ENCODE peak calls at places on chromosome 4, in nine cellular contexts. H is endothelial cell of umbilical vein, E is MM.1S, J is astrocyte, S is IMR-90, V is PC-3, O is GM23338, K is HCT116, X is SK-N-SH. G is an unnamed sample.

GRCh38 chr4:2051086-2051485 is 8.0 kb upstream of the NAT8L start:
- DNase-seq in H (no peak), E (no peak), J (no peak), S (no peak), V (no peak), O (no peak), K (no peak), X (no peak), G (no peak)

GRCh38 chr4:101345271-101345595 is 2.1 kb downstream of the PPP3CA start:
- DNase-seq in H (peak; percentile 47), E (no peak), J (no peak), S (peak; percentile 24), V (no peak), O (no peak), K (no peak), X (peak; percentile 30), G (no peak)

GRCh38 chr4:168835880-168836454 is 174.1 kb downstream of the CBR4 start:
- DNase-seq in H (no peak), E (no peak), J (no peak), S (no peak), V (no peak), O (no peak), K (no peak), X (no peak), G (no peak)

GRCh38 chr4:88518911-88519310 is 4.7 kb downstream of the PYURF start:
- DNase-seq in H (no peak), E (no peak), J (no peak), S (no peak), V (no peak), O (no peak), K (no peak), X (no peak), G (no peak)

GRCh38 chr4:147378780-147379179 is 102.1 kb upstream of the EDNRA start:
- DNase-seq in H (no peak), E (no peak), J (no peak), S (no peak), V (peak; percentile 66), O (peak; percentile 78), K (peak; percentile 63), X (no peak), G (no peak)

GRCh38 chr4:150867148-150867547 is 147.9 kb downstream of the LRBA start:
- DNase-seq in H (peak; percentile 84), E (peak; percentile 89), J (peak; percentile 52), S (peak; percentile 81), V (peak; percentile 88), O (peak; percentile 94), K (peak; percentile 73), X (peak; percentile 62), G (peak; percentile 62)

GRCh38 chr4:124828382-124828781 is 115.8 kb upstream of the ANKRD50 start:
- DNase-seq in H (no peak), E (no peak), J (no peak), S (no peak), V (no peak), O (no peak), K (no peak), X (no peak), G (no peak)

GRCh38 chr4:57187241-57187640 is 77.1 kb upstream of the IGFBP7 start:
- DNase-seq in H (no peak), E (no peak), J (peak; percentile 37), S (no peak), V (peak; percentile 43), O (peak; percentile 14), K (no peak), X (no peak), G (no peak)

GRCh38 chr4:98502624-98503023 is 155.8 kb downstream of the TSPAN5 start:
- DNase-seq in H (no peak), E (no peak), J (no peak), S (no peak), V (no peak), O (no peak), K (no peak), X (no peak), G (no peak)

GRCh38 chr4:67545996-67546356 is 673 bp upstream of the CENPC start:
- DNase-seq in H (no peak), E (no peak), J (no peak), S (no peak), V (no peak), O (peak; percentile 8), K (no peak), X (peak; percentile 11), G (no peak)
- H2AFZ ChIP-seq in H (peak overlapping the region; percentile 70), E (peak overlapping the region; percentile 81), J (peak overlapping the region; percentile 65), S (no peak overlapping the region), V (peak overlapping the region; percentile 90), O (no peak overlapping the region), K (peak overlapping the region; percentile 72), X (peak overlapping the region; percentile 95), G (peak overlapping the region; percentile 73)

GRCh38 chr4:112514079-112514448 is 1.9 kb downstream of the NEUROG2 start:
- DNase-seq in H (no peak), E (peak; percentile 41), J (no peak), S (no peak), V (no peak), O (peak; percentile 79), K (no peak), X (peak; percentile 33), G (no peak)
- TF ChIP-seq CTCF in H (no peak), E (no peak), J (no peak), S (no peak), V (no peak), O (no peak), K (no peak), X (no peak), G (no peak)

GRCh38 chr4:164193676-164194075 is 560.3 kb upstream of the SMIM31 start:
- DNase-seq in H (no peak), E (no peak), J (no peak), S (no peak), V (no peak), O (no peak), K (no peak), X (no peak), G (no peak)
- H2AFZ ChIP-seq in H (no peak overlapping the region), E (no peak overlapping the region), J (no peak overlapping the region), S (no peak overlapping the region), V (no peak overlapping the region), O (no peak overlapping the region), K (no peak overlapping the region), X (no peak overlapping the region), G (no peak overlapping the region)

DNA sequence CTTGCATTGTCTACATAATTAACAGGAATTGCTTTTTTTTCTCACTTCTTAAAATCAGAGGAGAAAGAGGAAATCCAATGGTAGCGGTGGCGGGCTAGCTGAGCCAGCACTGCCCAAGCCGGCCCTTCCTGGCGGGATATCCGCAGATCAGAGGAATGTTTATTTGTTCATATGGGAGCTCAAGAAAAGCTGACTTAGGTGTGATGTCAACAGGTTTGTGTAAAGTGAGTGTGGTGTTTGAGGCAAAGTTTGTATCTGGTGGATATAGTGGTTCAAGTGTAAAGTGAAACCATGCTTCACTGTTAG is 466 bp upstream of the SLC39A8 start:
- DNase-seq in H (no peak), E (peak; percentile 47), J (no peak), S (no peak), V (no peak), O (no peak), K (no peak), X (peak; percentile 5), G (no peak)
- TF ChIP-seq CTCF in H (no peak), E (no peak), J (no peak), S (no peak), V (peak; percentile 7), O (no peak), K (no peak), X (no peak), G (no peak)

DNA sequence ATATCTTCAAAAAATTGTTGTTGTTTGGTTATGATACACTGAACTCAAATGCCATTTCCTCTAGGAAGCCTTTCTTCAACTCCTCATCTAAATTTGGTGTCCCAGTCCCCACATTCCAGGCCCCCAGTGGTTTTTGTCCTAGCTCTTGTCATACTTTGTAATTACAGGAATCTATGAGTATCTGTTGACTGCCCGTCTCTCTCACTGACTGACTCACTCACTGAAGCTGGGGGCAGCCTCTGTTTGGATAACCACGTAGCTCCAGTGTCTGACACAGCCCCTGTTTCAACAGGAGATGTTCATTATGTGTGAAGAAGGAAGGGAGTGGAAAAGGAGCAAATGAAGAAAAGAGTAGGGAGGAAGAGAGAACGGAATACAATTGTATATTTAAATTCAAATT is 284.1 kb upstream of the TENM3 start:
- DNase-seq in H (no peak), E (no peak), J (peak; percentile 89), S (peak; percentile 89), V (peak; percentile 15), O (no peak), K (no peak), X (no peak), G (peak; percentile 57)
- H2AFZ ChIP-seq in H (no peak overlapping the region), E (no peak overlapping the region), J (no peak overlapping the region), S (peak overlapping the region; percentile 47), V (no peak overlapping the region), O (peak overlapping the region; percentile 14), K (no peak overlapping the region), X (no peak overlapping the region), G (no peak overlapping the region)

GRCh38 chr4:145887241-145887964 is 51.2 kb downstream of the ZNF827 start:
- DNase-seq in H (peak; percentile 45), E (no peak), J (peak; percentile 66), S (peak; percentile 75), V (peak; percentile 22), O (peak; percentile 58), K (no peak), X (no peak), G (peak; percentile 81)
- TF ChIP-seq CTCF in H (no peak), E (no peak), J (no peak), S (peak; percentile 36), V (peak; percentile 24), O (no peak), K (no peak), X (no peak), G (peak; percentile 17)

GRCh38 chr4:113636877-113637276 is 124.7 kb downstream of the CAMK2D start:
- DNase-seq in H (no peak), E (peak; percentile 78), J (peak; percentile 92), S (peak; percentile 62), V (peak; percentile 88), O (no peak), K (no peak), X (no peak), G (peak; percentile 71)
- H2AFZ ChIP-seq in H (no peak overlapping the region), E (no peak overlapping the region), J (no peak overlapping the region), S (no peak overlapping the region), V (no peak overlapping the region), O (peak overlapping the region; percentile 3), K (no peak overlapping the region), X (no peak overlapping the region), G (no peak overlapping the region)

GRCh38 chr4:14744346-14744745 is 257.9 kb upstream of the CPEB2 start:
- DNase-seq in H (no peak), E (no peak), J (no peak), S (no peak), V (no peak), O (peak; percentile 21), K (no peak), X (no peak), G (no peak)

GRCh38 chr4:14752341-14753046 is 249.8 kb upstream of the CPEB2 start:
- DNase-seq in H (no peak), E (no peak), J (no peak), S (no peak), V (no peak), O (no peak), K (no peak), X (no peak), G (no peak)

DNA sequence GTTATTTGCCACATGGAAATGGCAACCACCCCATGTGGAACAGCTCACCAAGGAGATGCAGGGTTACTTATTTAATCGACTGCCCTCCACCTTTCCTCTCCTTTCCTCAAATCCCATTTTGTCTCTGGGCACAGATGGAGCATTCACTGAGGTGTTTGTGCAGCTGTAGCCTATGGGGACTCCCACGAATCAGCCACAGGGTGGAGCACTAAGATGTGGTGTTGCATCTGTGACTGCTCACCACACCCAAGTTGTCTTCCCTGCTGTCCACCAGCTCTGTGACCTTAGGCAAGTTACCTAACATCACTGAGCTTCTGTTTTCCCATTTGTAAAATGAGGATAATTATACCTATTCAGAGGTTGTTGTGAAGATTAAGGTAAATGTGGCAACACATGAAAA is 252.4 kb upstream of the CPEB2 start:
- DNase-seq in H (no peak), E (no peak), J (peak; percentile 1), S (no peak), V (peak; percentile 60), O (peak; percentile 30), K (no peak), X (peak; percentile 8), G (peak; percentile 5)
- TF ChIP-seq CTCF in H (no peak), E (peak; percentile 9), J (peak; percentile 13), S (no peak), V (peak; percentile 69), O (peak; percentile 28), K (no peak), X (peak; percentile 40), G (peak; percentile 39)